ENCODE peak calls at places on chromosomes 16 and 17, in seven cellular contexts. G is HCT116, W is astrocyte of the spinal cord, L is ascending aorta, A is BJ, B is heart right ventricle, E is OCI-LY7. D is an unnamed sample.

GRCh38 chr17:77320501-77321256 is 179.9 kb downstream of the SEC14L1 start:
- DNase-seq in G (no peak), W (no peak), L (no peak), A (no peak), B (no peak), E (no peak), D (no peak)

GRCh38 chr17:61996916-61997605 is 68.0 kb downstream of the MED13 start:
- DNase-seq in G (no peak), W (no peak), L (no peak), A (no peak), B (no peak), E (no peak), D (no peak)

GRCh38 chr16:1771072-1771863 is at the start of gene NME3:
- DNase-seq in G (no peak), W (peak), L (no peak), A (no peak), B (peak), E (peak), D (no peak)

GRCh38 chr16:1286492-1287094 is 22.8 kb upstream of the UBE2I start:
- DNase-seq in G (no peak), W (no peak), L (no peak), A (no peak), B (no peak), E (no peak), D (no peak)

GRCh38 chr16:53754938-53755910 is 51.3 kb downstream of the FTO start:
- DNase-seq in G (no peak), W (no peak), L (no peak), A (no peak), B (no peak), E (no peak), D (no peak)

GRCh38 chr17:35372846-35373531 is 432 bp downstream of the SLFN11 start:
- DNase-seq in G (no peak), W (no peak), L (no peak), A (no peak), B (no peak), E (no peak), D (no peak)

GRCh38 chr17:80995131-80995530 is 3.5 kb downstream of the CHMP6 start:
- DNase-seq in G (no peak), W (no peak), L (no peak), A (no peak), B (no peak), E (no peak), D (no peak)

GRCh38 chr16:66082424-66082823 is 284.1 kb upstream of the CDH5 start:
- DNase-seq in G (no peak), W (no peak), L (no peak), A (no peak), B (no peak), E (no peak), D (no peak)

GRCh38 chr17:21129023-21129681 is 2.4 kb downstream of the DHRS7B start:
- DNase-seq in G (no peak), W (peak), L (no peak), A (no peak), B (peak), E (no peak), D (no peak)

GRCh38 chr17:13346081-13346533 is 255.6 kb downstream of the HS3ST3A1 start:
- DNase-seq in G (no peak), W (peak), L (no peak), A (peak), B (no peak), E (no peak), D (peak)

GRCh38 chr17:29844339-29845048 is 85.5 kb downstream of the SSH2 start:
- DNase-seq in G (no peak), W (peak), L (no peak), A (no peak), B (peak), E (no peak), D (no peak)

GRCh38 chr16:19281246-19281645 is 4.3 kb upstream of the CLEC19A start:
- DNase-seq in G (no peak), W (no peak), L (no peak), A (no peak), B (no peak), E (no peak), D (no peak)

GRCh38 chr16:64950262-64950661 is 171.6 kb downstream of the CDH11 start:
- DNase-seq in G (no peak), W (no peak), L (no peak), A (no peak), B (no peak), E (no peak), D (no peak)

GRCh38 chr17:41329279-41329925 is 13.9 kb upstream of the KRTAP17-1 start:
- DNase-seq in G (peak), W (peak), L (no peak), A (no peak), B (no peak), E (peak), D (peak)

GRCh38 chr17:33166472-33166871 is 126.6 kb downstream of the ASIC2 start:
- DNase-seq in G (no peak), W (no peak), L (no peak), A (no peak), B (no peak), E (no peak), D (no peak)

GRCh38 chr16:20747030-20747816 is 5.6 kb upstream of the THUMPD1 start:
- DNase-seq in G (peak), W (no peak), L (no peak), A (no peak), B (no peak), E (peak), D (no peak)

GRCh38 chr16:79821911-79822310 is 221.4 kb upstream of the MAF start:
- DNase-seq in G (no peak), W (no peak), L (no peak), A (no peak), B (no peak), E (no peak), D (no peak)

GRCh38 chr17:77719806-77720205 is 238.7 kb upstream of the TNRC6C start:
- DNase-seq in G (no peak), W (no peak), L (no peak), A (no peak), B (no peak), E (no peak), D (no peak)

GRCh38 chr16:88468289-88469129 is 15.4 kb downstream of the ZFPM1 start:
- DNase-seq in G (peak), W (no peak), L (no peak), A (no peak), B (no peak), E (peak), D (no peak)

GRCh38 chr17:44599298-44600175 is 42.3 kb downstream of the FZD2 start:
- DNase-seq in G (no peak), W (peak), L (peak), A (peak), B (peak), E (no peak), D (peak)

GRCh38 chr16:86072328-86073102 is 173.6 kb downstream of the IRF8 start:
- DNase-seq in G (peak), W (peak), L (no peak), A (peak), B (peak), E (peak), D (peak)

GRCh38 chr17:10649602-10650001 is 7.5 kb downstream of the MYH3 start:
- DNase-seq in G (no peak), W (no peak), L (no peak), A (no peak), B (no peak), E (no peak), D (no peak)

GRCh38 chr17:32143525-32143865 is 1.2 kb downstream of the RHOT1 start:
- DNase-seq in G (no peak), W (no peak), L (no peak), A (no peak), B (no peak), E (no peak), D (no peak)

GRCh38 chr17:45135978-45136791 is 698 bp downstream of the ACBD4 start:
- DNase-seq in G (no peak), W (no peak), L (no peak), A (no peak), B (no peak), E (no peak), D (no peak)

GRCh38 chr16:28875134-28876015 is 2.9 kb upstream of the ATP2A1 start:
- DNase-seq in G (no peak), W (no peak), L (no peak), A (no peak), B (no peak), E (no peak), D (no peak)

GRCh38 chr17:28925912-28926365 is 23.1 kb upstream of the DHRS13 start:
- DNase-seq in G (no peak), W (peak), L (no peak), A (peak), B (no peak), E (no peak), D (peak)

GRCh38 chr17:11336290-11336995 is 95.4 kb downstream of the SHISA6 start:
- DNase-seq in G (no peak), W (no peak), L (no peak), A (no peak), B (no peak), E (no peak), D (no peak)

GRCh38 chr17:13030459-13031305 is 12.9 kb upstream of the ELAC2 start:
- DNase-seq in G (no peak), W (peak), L (no peak), A (no peak), B (peak), E (peak), D (no peak)

GRCh38 chr16:28217326-28217725 is 5.6 kb upstream of the XPO6 start:
- DNase-seq in G (no peak), W (no peak), L (no peak), A (no peak), B (no peak), E (no peak), D (no peak)

GRCh38 chr17:28726396-28726911 is 421 bp upstream of the TLCD1 start:
- DNase-seq in G (peak), W (peak), L (no peak), A (no peak), B (peak), E (no peak), D (no peak)

DNA sequence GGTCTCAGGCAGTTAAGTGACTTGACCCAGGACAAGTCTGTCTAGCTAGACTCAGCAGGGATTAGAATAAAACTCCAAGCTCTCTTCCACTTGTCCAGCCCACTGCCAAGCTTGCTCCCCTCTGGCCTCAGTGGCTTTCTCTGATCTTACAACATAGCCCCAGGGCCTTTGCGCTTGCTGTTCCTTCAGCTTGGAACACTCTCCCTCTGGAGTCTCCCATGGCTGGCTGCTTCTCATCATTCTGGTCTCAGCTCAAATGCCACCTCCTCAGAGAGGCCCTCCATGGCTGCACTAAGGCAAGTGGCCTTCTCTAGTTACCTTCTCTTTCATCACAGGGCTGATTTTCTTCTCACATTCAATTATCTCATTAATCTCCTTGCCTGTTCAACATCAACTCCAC is 1.1 kb downstream of the TVP23A start:
- DNase-seq in G (no peak), W (no peak), L (no peak), A (no peak), B (no peak), E (no peak), D (no peak)
- H3K4me3 ChIP-seq in G (no peak), W (no peak), L (no peak), A (no peak), B (no peak), E (no peak), D (no peak)

DNA sequence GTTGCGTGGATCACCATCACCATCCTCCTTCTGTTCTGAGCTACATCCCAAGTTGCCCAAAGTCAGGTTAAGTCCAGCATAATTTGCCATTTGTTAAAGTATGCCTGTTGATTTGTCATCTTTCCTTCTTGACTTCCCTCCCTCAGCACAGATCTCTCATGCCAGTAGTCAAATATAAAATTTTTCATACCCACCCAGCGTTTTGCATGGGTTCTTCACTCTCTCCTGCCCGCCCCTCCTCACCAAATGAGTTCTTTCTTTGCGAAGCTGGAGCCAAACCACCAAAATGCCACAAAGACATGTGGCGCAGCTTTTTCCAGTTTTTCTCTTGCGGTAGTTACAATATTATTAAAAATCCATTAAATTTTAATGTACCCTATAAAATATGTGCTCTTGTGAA is 167.2 kb downstream of the MSI2 start:
- DNase-seq in G (no peak), W (no peak), L (no peak), A (no peak), B (no peak), E (no peak), D (no peak)
- TF ChIP-seq CTCF in G (no peak), W (no peak), L (no peak), A (no peak), B (no peak), E (no peak), D (no peak)

DNA sequence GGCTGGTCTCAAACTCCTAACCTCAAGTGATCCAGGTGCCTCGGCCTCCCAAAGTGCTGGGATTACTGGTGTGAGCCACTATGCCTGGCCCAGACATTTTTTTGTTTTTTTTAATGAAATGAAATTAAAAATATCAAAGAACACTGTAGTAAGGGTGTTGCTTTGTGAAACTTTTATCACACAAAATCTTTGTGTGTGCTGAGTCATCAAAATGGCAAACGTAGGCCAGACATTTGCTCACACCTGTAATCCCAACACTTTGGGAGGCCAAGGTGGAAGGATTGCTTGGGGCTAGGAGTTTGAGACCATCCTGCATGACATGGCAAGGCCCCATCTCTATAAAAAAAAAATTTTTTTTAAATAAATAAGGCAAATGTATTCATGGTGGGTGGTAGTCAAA is 9.7 kb downstream of the NAT9 start:
- DNase-seq in G (no peak), W (no peak), L (no peak), A (no peak), B (no peak), E (no peak), D (no peak)
- H3K4me3 ChIP-seq in G (no peak), W (no peak), L (no peak), A (no peak), B (no peak), E (no peak), D (no peak)

DNA sequence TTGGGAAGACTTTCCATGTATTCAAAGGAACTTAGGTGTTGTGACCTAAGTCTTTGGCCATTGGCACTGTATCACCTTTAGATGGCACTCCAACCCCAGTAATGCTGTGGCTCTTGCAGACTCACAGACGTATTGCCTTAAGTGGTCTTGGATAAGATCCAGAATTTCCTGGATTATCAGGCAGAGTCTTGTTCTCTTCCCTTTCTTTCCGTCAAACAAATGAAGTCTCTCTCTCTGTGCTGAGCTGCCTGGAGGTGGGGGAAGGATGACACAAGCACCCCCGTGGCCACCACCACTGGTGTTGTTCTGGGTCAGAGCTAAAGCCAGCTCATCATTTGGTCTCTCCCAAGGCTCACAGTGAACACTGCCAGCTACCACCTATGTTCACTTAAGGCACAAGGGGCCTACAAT is 789.9 kb upstream of the KIF2B start:
- DNase-seq in G (peak), W (peak), L (no peak), A (no peak), B (peak), E (peak), D (no peak)
- TF ChIP-seq CTCF in G (no peak), W (no peak), L (no peak), A (no peak), B (no peak), E (peak), D (no peak)

GRCh38 chr17:64125937-64126336 is 4.0 kb downstream of the ERN1 start:
- DNase-seq in G (no peak), W (no peak), L (no peak), A (no peak), B (no peak), E (no peak), D (no peak)
- H3K4me3 ChIP-seq in G (no peak), W (no peak), L (no peak), A (no peak), B (no peak), E (no peak), D (no peak)

GRCh38 chr17:38697061-38697820 is 7.8 kb upstream of the MLLT6 start:
- DNase-seq in G (no peak), W (no peak), L (no peak), A (no peak), B (no peak), E (no peak), D (no peak)

GRCh38 chr17:38691154-38691553 is 13.9 kb upstream of the MLLT6 start:
- DNase-seq in G (no peak), W (no peak), L (no peak), A (no peak), B (no peak), E (no peak), D (no peak)

GRCh38 chr17:38693700-38694329 is 11.3 kb upstream of the MLLT6 start:
- DNase-seq in G (no peak), W (peak), L (no peak), A (no peak), B (peak), E (no peak), D (no peak)
- TF ChIP-seq CTCF in G (no peak), W (no peak), L (no peak), A (no peak), B (no peak), E (no peak), D (no peak)